ENCODE peak calls at places on chromosomes 13 and 19, in ten cellular contexts. E is PC-3, C is AG10803, U is heart left ventricle, P is ovary, Z is lower lobe of right lung, Q is dorsolateral prefrontal cortex, I is HCT116, D is AG04450, X is transverse colon. F is an unnamed sample.

GRCh38 chr13:53276265-53276664 is 247.7 kb downstream of the OLFM4 start:
- DNase-seq in U (no peak), D (no peak), E (no peak), Z (no peak), X (no peak), P (no peak), C (no peak), Q (no peak), I (no peak), F (no peak)

GRCh38 chr13:48818495-48818961 is 157.2 kb upstream of the FNDC3A start:
- DNase-seq in I (no peak), Q (no peak), U (no peak), C (peak), E (peak), Z (no peak), X (no peak), D (peak), P (no peak), F (peak)

GRCh38 chr19:47110521-47111080 is 3.0 kb downstream of the ZC3H4 start:
- DNase-seq in Z (no peak), I (no peak), C (no peak), D (no peak), P (no peak), X (no peak), E (peak), U (no peak), Q (no peak), F (no peak)

GRCh38 chr19:3780786-3781304 is 5.3 kb downstream of the MATK start:
- DNase-seq in D (no peak), I (no peak), P (no peak), X (no peak), C (no peak), Q (no peak), E (peak), Z (no peak), U (no peak), F (no peak)

GRCh38 chr13:20702945-20703784 is at the start of gene IL17D:
- DNase-seq in P (peak), E (no peak), D (no peak), Z (peak), I (no peak), U (no peak), Q (no peak), C (no peak), X (peak), F (no peak)

GRCh38 chr13:27638521-27638920 is 16.8 kb downstream of the POLR1D start:
- DNase-seq in I (no peak), P (no peak), U (no peak), C (peak), Z (no peak), Q (no peak), D (peak), E (no peak), X (no peak), F (no peak)

GRCh38 chr19:38285567-38285966 is 18.5 kb upstream of the C19orf33 start:
- DNase-seq in P (no peak), Z (no peak), I (no peak), E (peak), Q (no peak), D (no peak), C (peak), X (no peak), U (no peak), F (no peak)

GRCh38 chr19:18418034-18418724 is 1.0 kb upstream of the SSBP4 start:
- DNase-seq in U (no peak), E (no peak), I (no peak), Q (peak), C (no peak), D (no peak), Z (peak), P (no peak), X (no peak), F (no peak)

GRCh38 chr19:45020071-45020470 is 18.8 kb upstream of the CLASRP start:
- DNase-seq in D (no peak), X (no peak), I (no peak), U (no peak), P (no peak), E (no peak), Q (no peak), Z (no peak), C (no peak), F (no peak)

GRCh38 chr19:39413269-39413902 is 917 bp downstream of the PLEKHG2 start:
- DNase-seq in Q (no peak), Z (peak), C (peak), P (peak), U (peak), I (no peak), E (no peak), D (no peak), X (peak), F (no peak)

GRCh38 chr13:60691268-60691667 is 294.2 kb downstream of the TDRD3 start:
- DNase-seq in X (no peak), D (no peak), U (no peak), Z (no peak), I (no peak), C (no peak), Q (no peak), P (no peak), E (no peak), F (no peak)

GRCh38 chr19:11027381-11027780 is 61.9 kb upstream of the LDLR start:
- DNase-seq in Q (no peak), X (no peak), I (no peak), P (no peak), E (no peak), Z (no peak), C (no peak), U (no peak), D (no peak), F (no peak)

DNA sequence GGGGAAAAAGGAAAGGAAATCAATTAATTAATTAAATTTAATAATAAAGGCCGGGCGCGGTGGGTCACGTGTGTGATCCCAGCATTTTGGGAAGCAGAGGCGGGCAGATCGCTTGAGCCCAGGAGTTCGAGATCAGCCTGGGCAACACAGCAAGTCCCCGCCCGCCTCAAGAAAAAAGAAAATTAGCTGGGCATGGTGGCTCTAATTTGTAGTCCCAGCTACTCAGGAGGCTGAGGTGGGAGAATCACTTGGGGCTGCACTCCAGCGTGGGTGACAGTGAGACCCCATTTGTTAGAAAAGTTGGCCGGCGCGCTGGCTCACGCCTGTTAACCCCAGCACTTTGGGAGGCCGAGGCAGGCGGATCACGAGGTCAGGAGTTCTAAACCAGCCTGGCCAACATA is 733 bp upstream of the CD320 start:
- DNase-seq in Q (no peak), P (peak), X (no peak), C (no peak), Z (peak), I (no peak), U (peak), E (no peak), D (no peak), F (no peak)
- H3K4me3 ChIP-seq in Q (peak), P (peak), X (peak), C (no peak), Z (peak), I (peak), U (peak), E (peak), D (no peak), F (peak)

GRCh38 chr19:31342926-31343325 is 6.3 kb downstream of the TSHZ3 start:
- DNase-seq in E (no peak), I (no peak), U (no peak), D (no peak), C (peak), Z (no peak), P (peak), X (no peak), Q (no peak), F (no peak)

GRCh38 chr19:31338069-31338767 is 11.0 kb downstream of the TSHZ3 start:
- DNase-seq in Z (no peak), C (peak), D (no peak), Q (peak), X (peak), I (no peak), U (peak), E (no peak), P (peak), F (no peak)

GRCh38 chr19:31339405-31339804 is 9.8 kb downstream of the TSHZ3 start:
- DNase-seq in D (no peak), E (no peak), U (no peak), C (peak), Z (no peak), I (no peak), P (no peak), X (no peak), Q (peak), F (no peak)

GRCh38 chr19:31337007-31337914 is 12.0 kb downstream of the TSHZ3 start:
- DNase-seq in U (no peak), X (no peak), I (no peak), P (peak), E (no peak), Z (no peak), C (no peak), D (no peak), Q (no peak), F (no peak)

DNA sequence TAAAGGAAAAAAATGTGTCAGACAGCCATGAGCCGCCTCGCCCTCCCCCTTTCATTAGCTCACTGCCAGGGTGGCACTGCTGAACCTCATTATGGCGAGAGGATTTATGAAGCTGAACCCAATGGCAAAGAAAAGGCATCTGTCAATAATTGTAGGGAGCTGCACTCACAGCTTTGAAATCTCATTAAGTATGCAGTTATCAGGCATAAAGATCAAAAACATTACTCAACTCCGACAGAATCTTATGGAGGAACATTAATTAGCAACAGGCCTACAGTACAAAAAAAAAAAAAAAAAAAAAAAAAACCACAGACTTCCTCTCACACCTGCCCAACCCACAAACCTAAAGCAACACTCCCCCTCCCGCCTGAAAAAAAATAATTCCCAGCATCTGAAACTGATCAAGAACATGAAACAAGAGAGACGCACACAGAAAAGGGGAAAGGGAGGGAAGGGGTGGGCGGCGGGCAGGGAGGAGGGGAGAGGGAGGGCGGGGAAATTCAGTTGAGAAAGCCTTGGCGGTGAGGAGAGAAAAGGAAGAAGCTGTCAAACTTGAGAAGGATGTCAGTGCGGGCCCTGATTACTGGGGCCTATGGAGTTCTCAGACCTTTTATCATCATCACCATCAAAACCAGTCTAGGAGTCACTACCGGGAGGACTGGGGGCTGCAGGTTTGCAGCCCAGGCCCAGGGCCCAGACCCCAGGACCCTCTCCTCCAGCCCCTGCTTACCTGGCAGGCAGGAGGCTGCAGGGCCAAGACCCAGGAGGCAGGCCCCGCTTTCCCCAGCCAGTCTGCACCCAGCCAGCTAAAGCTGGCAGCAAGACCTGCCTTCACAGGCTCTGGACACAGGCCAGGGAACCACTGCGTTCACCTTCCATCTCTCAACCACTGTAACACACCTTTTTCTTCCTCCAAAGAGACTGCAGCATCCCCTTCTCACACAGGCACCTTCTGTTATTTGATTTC is 8.9 kb downstream of the TSHZ3 start:
- DNase-seq in D (no peak), X (no peak), I (no peak), P (no peak), C (peak), U (no peak), Z (no peak), E (no peak), Q (peak), F (peak)
- TF ChIP-seq CTCF in D (no peak), X (no peak), I (no peak), P (no peak), C (no peak), U (no peak), Z (no peak), E (no peak), Q (no peak), F (no peak)

GRCh38 chr13:102830646-102831045 is 15.2 kb upstream of the ERCC5 start:
- DNase-seq in X (peak), U (no peak), P (no peak), Z (no peak), C (peak), I (no peak), Q (no peak), D (no peak), E (peak), F (no peak)

GRCh38 chr13:102825400-102825799 is 20.4 kb upstream of the ERCC5 start:
- DNase-seq in P (no peak), Z (no peak), C (no peak), U (no peak), X (no peak), I (no peak), Q (no peak), D (no peak), E (peak), F (no peak)

GRCh38 chr13:102825921-102826706 is 19.7 kb upstream of the ERCC5 start:
- DNase-seq in Z (no peak), D (peak), E (peak), Q (no peak), U (no peak), X (no peak), C (peak), P (no peak), I (no peak), F (peak)
- H3K4me3 ChIP-seq in Z (no peak), D (peak), E (peak), Q (no peak), U (no peak), X (no peak), C (peak), P (no peak), I (no peak), F (peak)

GRCh38 chr13:111062305-111062704 is 52.8 kb upstream of the ARHGEF7 start:
- DNase-seq in Q (no peak), E (no peak), I (no peak), P (no peak), X (no peak), C (no peak), U (no peak), Z (no peak), D (no peak), F (no peak)

GRCh38 chr13:111064661-111065060 is 50.4 kb upstream of the ARHGEF7 start:
- DNase-seq in C (no peak), X (no peak), U (no peak), E (no peak), D (no peak), Q (no peak), Z (no peak), I (no peak), P (no peak), F (no peak)

GRCh38 chr13:111065698-111066097 is 49.4 kb upstream of the ARHGEF7 start:
- DNase-seq in P (peak), Z (peak), U (no peak), X (no peak), I (no peak), E (no peak), C (no peak), Q (no peak), D (no peak), F (no peak)

GRCh38 chr13:111066544-111066943 is 48.6 kb upstream of the ARHGEF7 start:
- DNase-seq in Z (no peak), D (no peak), P (peak), Q (no peak), X (no peak), E (no peak), U (no peak), C (no peak), I (no peak), F (no peak)

DNA sequence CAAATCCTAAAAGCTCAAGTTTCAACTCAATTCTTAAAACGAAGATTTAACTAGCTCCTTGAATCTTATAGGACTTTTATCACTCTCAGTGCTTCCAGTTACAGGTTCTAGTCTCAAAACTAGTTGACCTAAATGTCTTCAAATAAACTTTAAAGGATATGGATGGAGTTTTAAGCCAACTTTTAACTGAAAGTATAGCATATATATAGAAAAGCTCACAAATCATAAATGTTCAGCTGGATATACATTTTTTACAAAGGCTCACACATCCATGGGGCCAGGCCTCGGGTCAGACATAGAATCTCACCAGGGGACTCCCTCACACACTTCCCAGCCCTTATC is 47.1 kb upstream of the ARHGEF7 start:
- DNase-seq in Z (no peak), D (no peak), U (no peak), P (no peak), I (no peak), X (no peak), Q (no peak), C (no peak), E (no peak), F (no peak)
- TF ChIP-seq CTCF in Z (peak), D (no peak), U (no peak), P (no peak), I (no peak), X (no peak), Q (peak), C (no peak), E (no peak), F (no peak)

DNA sequence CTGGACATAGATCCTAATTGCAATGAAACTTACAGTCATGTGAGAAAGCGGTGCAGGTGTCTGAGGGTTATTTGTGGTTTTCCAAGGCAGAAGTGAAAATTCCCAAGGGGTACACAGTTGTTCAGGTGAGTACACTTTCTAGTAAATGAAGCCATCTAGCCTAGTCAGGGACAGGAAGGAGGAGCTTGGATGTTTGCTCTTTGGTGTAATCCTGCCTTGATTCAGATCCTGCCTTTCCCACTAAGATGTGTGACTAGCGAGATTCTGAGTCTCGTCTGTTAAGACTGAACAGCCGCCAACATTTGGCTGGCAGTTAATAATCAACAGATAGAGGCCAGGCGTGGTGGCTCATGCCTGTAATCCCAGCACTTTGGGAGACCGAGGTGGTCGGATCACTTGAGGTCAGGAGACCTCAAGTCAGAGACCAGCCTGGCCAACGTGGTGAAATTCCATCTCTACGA is 2.5 kb downstream of the RPS9 start:
- DNase-seq in C (peak), Q (no peak), D (no peak), E (peak), X (no peak), I (no peak), U (no peak), Z (no peak), P (no peak), F (no peak)
- H3K4me3 ChIP-seq in C (peak), Q (no peak), D (peak), E (peak), X (no peak), I (peak), U (no peak), Z (peak), P (no peak), F (peak)

GRCh38 chr19:40658031-40658430 is 32.4 kb downstream of the NUMBL start:
- DNase-seq in D (no peak), Q (no peak), Z (no peak), P (no peak), X (no peak), I (no peak), C (no peak), E (no peak), U (no peak), F (no peak)

GRCh38 chr19:40662925-40663711 is 27.3 kb downstream of the NUMBL start:
- DNase-seq in X (peak), Z (peak), I (peak), P (peak), Q (peak), U (peak), E (peak), C (peak), D (peak), F (peak)

GRCh38 chr19:40659566-40659965 is 30.9 kb downstream of the NUMBL start:
- DNase-seq in Q (no peak), D (no peak), C (no peak), Z (no peak), E (no peak), P (no peak), X (no peak), U (no peak), I (no peak), F (no peak)

GRCh38 chr19:40661616-40662015 is 28.8 kb downstream of the NUMBL start:
- DNase-seq in P (no peak), I (no peak), E (no peak), Z (no peak), C (no peak), X (no peak), D (no peak), U (no peak), Q (no peak), F (no peak)

DNA sequence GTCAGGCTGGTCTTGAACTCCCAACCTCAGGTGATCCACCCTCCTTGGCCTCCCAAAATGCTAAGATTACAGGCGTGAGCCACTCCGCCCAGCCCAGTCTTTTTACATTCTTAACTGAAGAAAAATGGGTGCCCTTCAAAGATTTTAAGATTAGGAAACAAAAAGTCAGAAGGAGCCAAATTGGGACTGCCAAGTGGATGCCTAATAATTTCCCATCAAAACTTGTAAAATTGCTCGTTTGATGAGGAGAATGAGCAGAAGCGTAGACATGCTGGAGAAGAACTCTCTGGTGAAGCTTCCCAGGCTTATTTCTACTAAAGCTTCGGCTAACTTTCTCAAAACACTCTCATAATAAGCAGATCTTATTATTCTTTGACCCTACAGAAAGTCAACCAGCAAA is 31.3 kb downstream of the NUMBL start:
- DNase-seq in U (no peak), C (no peak), D (no peak), Q (no peak), Z (no peak), P (no peak), E (no peak), I (no peak), X (no peak), F (no peak)
- TF ChIP-seq CTCF in U (no peak), C (no peak), D (no peak), Q (no peak), Z (no peak), P (no peak), E (no peak), I (no peak), X (no peak), F (no peak)